ENCODE peak calls at places on chromosomes 5 and 9, in seven cellular contexts. Y is stomach; F is cardiac muscle cell; R is CD4-positive, CD25-positive, alpha-beta regulatory T cell; A is dorsolateral prefrontal cortex; H is left ventricle myocardium inferior; Z is IMR-90. O is an unnamed sample.

GRCh38 chr9:28031521-28032177 is 458.4 kb upstream of the C9orf72 start:
- DNase-seq in Y (no peak), F (no peak), R (no peak), A (no peak), H (no peak), Z (no peak), O (no peak)

GRCh38 chr5:38546691-38547146 is 9.7 kb downstream of the LIFR start:
- DNase-seq in Y (no peak), F (no peak), R (no peak), A (no peak), H (no peak), Z (no peak), O (no peak)

GRCh38 chr9:137316012-137316981 is 14.2 kb upstream of the NRARP start:
- DNase-seq in Y (peak; percentile 59), F (peak; percentile 56), R (no peak), A (no peak), H (peak; percentile 68), Z (no peak), O (no peak)

GRCh38 chr9:128293091-128293490 is 17.0 kb downstream of the SWI5 start:
- DNase-seq in Y (no peak), F (no peak), R (no peak), A (no peak), H (no peak), Z (no peak), O (no peak)

GRCh38 chr5:1479581-1480188 is 34.4 kb upstream of the SLC6A3 start:
- DNase-seq in Y (peak; percentile 37), F (peak; percentile 82), R (peak; percentile 18), A (no peak), H (no peak), Z (peak; percentile 36), O (peak; percentile 27)

GRCh38 chr9:84567776-84568175 is 101.8 kb upstream of the NTRK2 start:
- DNase-seq in Y (no peak), F (no peak), R (no peak), A (no peak), H (no peak), Z (no peak), O (no peak)

GRCh38 chr9:120252248-120252647 is 327.7 kb downstream of the CDK5RAP2 start:
- DNase-seq in Y (no peak), F (no peak), R (no peak), A (no peak), H (no peak), Z (no peak), O (peak; percentile 21)

GRCh38 chr5:156155638-156156037 is 171.3 kb upstream of the SGCD start:
- DNase-seq in Y (no peak), F (no peak), R (no peak), A (no peak), H (no peak), Z (no peak), O (no peak)

GRCh38 chr5:16350816-16351215 is 114.8 kb downstream of the ZNF622 start:
- DNase-seq in Y (no peak), F (no peak), R (no peak), A (no peak), H (no peak), Z (no peak), O (no peak)

GRCh38 chr9:113626735-113627495 is 163.4 kb downstream of the RGS3 start:
- DNase-seq in Y (no peak), F (no peak), R (no peak), A (no peak), H (peak; percentile 55), Z (no peak), O (no peak)
- H3K27ac ChIP-seq in Y (peak overlapping the region; percentile 12), F (no peak overlapping the region), R (no peak overlapping the region), A (no peak overlapping the region), H (peak overlapping the region; percentile 62), Z (no peak overlapping the region), O (no peak overlapping the region)

GRCh38 chr9:131035548-131035947 is 26.6 kb downstream of the LAMC3 start:
- DNase-seq in Y (no peak), F (no peak), R (no peak), A (no peak), H (no peak), Z (no peak), O (no peak)
- H3K27me3 ChIP-seq in Y (no peaks in the 10 kb centered on the region), F (no peaks in the 10 kb centered on the region), R (no peaks in the 10 kb centered on the region), A (no peaks in the 10 kb centered on the region), H (peaks cover 43% of the 10 kb centered on the region), Z (peaks cover 54% of the 10 kb centered on the region), O (peaks cover 23% of the 10 kb centered on the region)

DNA sequence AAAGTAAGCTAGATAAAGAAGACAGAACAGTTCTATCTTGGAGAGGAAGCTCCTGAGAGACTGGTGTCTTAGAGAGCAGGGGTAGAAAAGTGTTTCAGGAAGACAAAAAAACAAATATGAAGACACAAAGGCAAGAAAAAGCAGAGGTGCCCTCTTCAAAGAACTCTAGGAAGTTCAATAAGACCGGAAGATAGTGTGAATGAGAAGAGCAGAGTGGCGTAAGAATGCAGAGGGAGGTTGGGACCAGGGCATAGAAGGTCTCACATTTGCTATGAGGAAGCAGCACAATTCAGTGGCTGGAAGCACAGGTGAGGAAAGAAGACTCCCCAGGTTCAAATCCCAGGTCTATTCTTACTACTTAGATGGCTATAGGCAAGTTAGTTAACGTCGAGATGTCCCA is 22.6 kb downstream of the TMEM245 start:
- DNase-seq in Y (no peak), F (no peak), R (no peak), A (no peak), H (no peak), Z (no peak), O (no peak)
- H3K27ac ChIP-seq in Y (peak overlapping the region; percentile 75), F (no peak overlapping the region), R (no peak overlapping the region), A (no peak overlapping the region), H (peak overlapping the region; percentile 89), Z (no peak overlapping the region), O (no peak overlapping the region)

GRCh38 chr5:135537271-135537670 is 1.5 kb upstream of the NEUROG1 start:
- DNase-seq in Y (no peak), F (no peak), R (no peak), A (no peak), H (no peak), Z (no peak), O (no peak)

GRCh38 chr5:135537745-135538144 is 2.0 kb upstream of the NEUROG1 start:
- DNase-seq in Y (no peak), F (no peak), R (no peak), A (no peak), H (no peak), Z (no peak), O (no peak)

GRCh38 chr5:135541969-135542502 is 6.3 kb upstream of the NEUROG1 start:
- DNase-seq in Y (no peak), F (no peak), R (no peak), A (no peak), H (no peak), Z (no peak), O (no peak)

GRCh38 chr5:135538261-135538660 is 2.5 kb upstream of the NEUROG1 start:
- DNase-seq in Y (no peak), F (no peak), R (no peak), A (no peak), H (no peak), Z (no peak), O (no peak)

GRCh38 chr5:135539430-135540005 is 3.8 kb upstream of the NEUROG1 start:
- DNase-seq in Y (no peak), F (no peak), R (no peak), A (no peak), H (no peak), Z (no peak), O (no peak)
- H3K27me3 ChIP-seq in Y (peaks cover 14% of the 10 kb centered on the region), F (peaks cover 100% of the 10 kb centered on the region), R (peaks cover 47% of the 10 kb centered on the region), A (peaks cover 88% of the 10 kb centered on the region), H (peaks cover 100% of the 10 kb centered on the region), Z (peaks cover 93% of the 10 kb centered on the region), O (peaks cover 8% of the 10 kb centered on the region)

GRCh38 chr5:72151169-72151568 is 43.9 kb downstream of the MAP1B start:
- DNase-seq in Y (no peak), F (peak; percentile 51), R (no peak), A (no peak), H (no peak), Z (no peak), O (no peak)
- H3K27ac ChIP-seq in Y (peak overlapping the region; percentile 77), F (no peak overlapping the region), R (no peak overlapping the region), A (no peak overlapping the region), H (peak overlapping the region; percentile 67), Z (peak overlapping the region; percentile 35), O (no peak overlapping the region)

DNA sequence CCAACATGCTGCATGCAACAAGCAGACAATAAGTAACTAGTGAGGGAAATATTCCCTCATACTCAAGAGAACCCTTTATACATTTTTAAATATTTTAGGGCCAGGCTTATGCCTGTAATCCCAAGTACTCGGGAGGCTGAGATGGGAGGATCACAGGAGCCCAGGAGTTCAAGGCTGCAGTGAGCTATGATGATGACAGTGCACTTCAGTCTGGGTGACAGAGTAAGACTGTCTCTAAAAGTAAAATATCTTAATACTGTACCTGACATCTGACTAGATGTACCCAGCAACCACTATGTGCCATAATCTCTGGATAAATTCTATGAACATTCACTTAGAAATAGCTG is 1.9 kb upstream of the C5orf15 start:
- DNase-seq in Y (no peak), F (no peak), R (no peak), A (no peak), H (no peak), Z (no peak), O (no peak)
- H3K27me3 ChIP-seq in Y (no peaks in the 10 kb centered on the region), F (no peaks in the 10 kb centered on the region), R (no peaks in the 10 kb centered on the region), A (no peaks in the 10 kb centered on the region), H (no peaks in the 10 kb centered on the region), Z (no peaks in the 10 kb centered on the region), O (no peaks in the 10 kb centered on the region)